ENCODE peak calls at places on chromosomes 7 and 10, in eight cellular contexts. One of them, this sample, is unnamed.
A peak's percentile ranks its signal among the peaks of the same experiment; 100 is the strongest.

GRCh38 chr10:130358981-130359650 is 222.9 kb downstream of the GLRX3 start:
- DNase-seq in HL-60: no peak
- DNase-seq in PC-3: no peak
- DNase-seq in uterus: no peak
- DNase-seq in fibroblast of pulmonary artery: no peak
- DNase-seq in foreskin fibroblast: no peak
- DNase-seq in suprapubic skin: peak; percentile 64
- DNase-seq in A549: no peak
- DNase-seq in this sample: no peak

GRCh38 chr7:23679898-23680416 is at the start of gene FAM221A:
- DNase-seq in uterus: peak; percentile 85
- DNase-seq in HL-60: peak; percentile 51
- DNase-seq in foreskin fibroblast: peak; percentile 56
- DNase-seq in PC-3: peak; percentile 81
- DNase-seq in fibroblast of pulmonary artery: peak; percentile 72
- DNase-seq in suprapubic skin: peak; percentile 94
- DNase-seq in A549: peak; percentile 54
- DNase-seq in this sample: peak; percentile 90

GRCh38 chr10:132875435-132875834 is 66.9 kb downstream of the CFAP46 start:
- DNase-seq in A549: no peak
- DNase-seq in fibroblast of pulmonary artery: no peak
- DNase-seq in foreskin fibroblast: no peak
- DNase-seq in PC-3: no peak
- DNase-seq in HL-60: no peak
- DNase-seq in suprapubic skin: no peak
- DNase-seq in uterus: no peak
- DNase-seq in this sample: peak; percentile 14

GRCh38 chr10:81871558-81871957 is 3.4 kb upstream of the NRG3 start:
- DNase-seq in HL-60: no peak
- DNase-seq in suprapubic skin: no peak
- DNase-seq in foreskin fibroblast: no peak
- DNase-seq in uterus: no peak
- DNase-seq in PC-3: no peak
- DNase-seq in A549: no peak
- DNase-seq in fibroblast of pulmonary artery: no peak
- DNase-seq in this sample: no peak

GRCh38 chr10:33952692-33953360 is 618.4 kb upstream of the NRP1 start:
- DNase-seq in uterus: no peak
- DNase-seq in A549: no peak
- DNase-seq in suprapubic skin: no peak
- DNase-seq in fibroblast of pulmonary artery: peak; percentile 62
- DNase-seq in PC-3: peak; percentile 99
- DNase-seq in HL-60: no peak
- DNase-seq in foreskin fibroblast: peak; percentile 61
- DNase-seq in this sample: no peak

GRCh38 chr10:97765201-97765600 is 6.6 kb downstream of the SFRP5 start:
- DNase-seq in foreskin fibroblast: no peak
- DNase-seq in PC-3: no peak
- DNase-seq in fibroblast of pulmonary artery: no peak
- DNase-seq in suprapubic skin: no peak
- DNase-seq in A549: no peak
- DNase-seq in HL-60: no peak
- DNase-seq in uterus: no peak
- DNase-seq in this sample: no peak

GRCh38 chr7:135249901-135250300 is 16.3 kb downstream of the STRA8 start:
- DNase-seq in A549: no peak
- DNase-seq in foreskin fibroblast: no peak
- DNase-seq in PC-3: no peak
- DNase-seq in uterus: no peak
- DNase-seq in fibroblast of pulmonary artery: no peak
- DNase-seq in HL-60: no peak
- DNase-seq in suprapubic skin: no peak
- DNase-seq in this sample: no peak

GRCh38 chr10:91694170-91694794 is 61.4 kb upstream of the PPP1R3C start:
- DNase-seq in uterus: no peak
- DNase-seq in PC-3: peak; percentile 71
- DNase-seq in A549: peak; percentile 54
- DNase-seq in HL-60: peak; percentile 17
- DNase-seq in suprapubic skin: no peak
- DNase-seq in fibroblast of pulmonary artery: peak; percentile 64
- DNase-seq in foreskin fibroblast: no peak
- DNase-seq in this sample: no peak

GRCh38 chr10:99339077-99339476 is 9.9 kb downstream of the CNNM1 start:
- DNase-seq in A549: peak; percentile 62
- DNase-seq in PC-3: peak; percentile 84
- DNase-seq in fibroblast of pulmonary artery: no peak
- DNase-seq in HL-60: no peak
- DNase-seq in foreskin fibroblast: no peak
- DNase-seq in suprapubic skin: no peak
- DNase-seq in uterus: no peak
- DNase-seq in this sample: no peak

GRCh38 chr10:123367181-123367580 is 213.0 kb downstream of the BUB3 start:
- DNase-seq in HL-60: no peak
- DNase-seq in uterus: no peak
- DNase-seq in fibroblast of pulmonary artery: no peak
- DNase-seq in PC-3: no peak
- DNase-seq in foreskin fibroblast: no peak
- DNase-seq in A549: no peak
- DNase-seq in suprapubic skin: no peak
- DNase-seq in this sample: no peak

GRCh38 chr10:17033529-17034250 is 95.9 kb downstream of the CUBN start:
- DNase-seq in fibroblast of pulmonary artery: peak; percentile 92
- DNase-seq in suprapubic skin: no peak
- DNase-seq in HL-60: peak; percentile 18
- DNase-seq in foreskin fibroblast: peak; percentile 54
- DNase-seq in uterus: no peak
- DNase-seq in PC-3: no peak
- DNase-seq in A549: no peak
- DNase-seq in this sample: no peak

GRCh38 chr10:101775273-101776131 is at the start of gene FGF8:
- DNase-seq in A549: no peak
- DNase-seq in HL-60: no peak
- DNase-seq in suprapubic skin: peak; percentile 73
- DNase-seq in foreskin fibroblast: no peak
- DNase-seq in fibroblast of pulmonary artery: no peak
- DNase-seq in PC-3: no peak
- DNase-seq in uterus: no peak
- DNase-seq in this sample: peak; percentile 48

GRCh38 chr10:50508315-50509051 is 115.3 kb downstream of the SGMS1 start:
- DNase-seq in suprapubic skin: no peak
- DNase-seq in uterus: no peak
- DNase-seq in PC-3: no peak
- DNase-seq in fibroblast of pulmonary artery: no peak
- DNase-seq in A549: no peak
- DNase-seq in foreskin fibroblast: no peak
- DNase-seq in HL-60: no peak
- DNase-seq in this sample: no peak

GRCh38 chr10:99560277-99561126 is 27.8 kb downstream of the NKX2-3 start:
- DNase-seq in foreskin fibroblast: peak; percentile 19
- DNase-seq in HL-60: peak; percentile 49
- DNase-seq in A549: peak; percentile 48
- DNase-seq in suprapubic skin: no peak
- DNase-seq in uterus: no peak
- DNase-seq in fibroblast of pulmonary artery: peak; percentile 60
- DNase-seq in PC-3: peak; percentile 60
- DNase-seq in this sample: no peak

GRCh38 chr7:117229350-117229749 is 93.5 kb downstream of the WNT2 start:
- DNase-seq in HL-60: no peak
- DNase-seq in PC-3: no peak
- DNase-seq in A549: no peak
- DNase-seq in fibroblast of pulmonary artery: no peak
- DNase-seq in foreskin fibroblast: no peak
- DNase-seq in uterus: no peak
- DNase-seq in suprapubic skin: no peak
- DNase-seq in this sample: no peak

GRCh38 chr7:150800576-150801241 is at the start of gene TMEM176A:
- DNase-seq in foreskin fibroblast: no peak
- DNase-seq in PC-3: no peak
- DNase-seq in suprapubic skin: no peak
- DNase-seq in fibroblast of pulmonary artery: no peak
- DNase-seq in uterus: no peak
- DNase-seq in HL-60: no peak
- DNase-seq in A549: no peak
- DNase-seq in this sample: peak; percentile 65

GRCh38 chr7:130274983-130275649 is 8.5 kb downstream of the CPA2 start:
- DNase-seq in uterus: no peak
- DNase-seq in fibroblast of pulmonary artery: no peak
- DNase-seq in HL-60: no peak
- DNase-seq in A549: no peak
- DNase-seq in foreskin fibroblast: no peak
- DNase-seq in suprapubic skin: no peak
- DNase-seq in PC-3: no peak
- DNase-seq in this sample: no peak

GRCh38 chr10:132023092-132023811 is 41.5 kb upstream of the BNIP3 start:
- DNase-seq in uterus: peak; percentile 80
- DNase-seq in A549: peak; percentile 83
- DNase-seq in foreskin fibroblast: peak; percentile 68
- DNase-seq in suprapubic skin: peak; percentile 88
- DNase-seq in PC-3: peak; percentile 77
- DNase-seq in fibroblast of pulmonary artery: peak; percentile 82
- DNase-seq in HL-60: peak; percentile 81
- DNase-seq in this sample: no peak

GRCh38 chr7:6248581-6248980 is 23.8 kb downstream of the CYTH3 start:
- DNase-seq in PC-3: peak; percentile 46
- DNase-seq in fibroblast of pulmonary artery: peak; percentile 79
- DNase-seq in A549: no peak
- DNase-seq in suprapubic skin: no peak
- DNase-seq in foreskin fibroblast: peak; percentile 80
- DNase-seq in HL-60: no peak
- DNase-seq in uterus: no peak
- DNase-seq in this sample: no peak

GRCh38 chr10:124267231-124267885 is 151.4 kb downstream of the OAT start:
- DNase-seq in HL-60: no peak
- DNase-seq in uterus: no peak
- DNase-seq in A549: no peak
- DNase-seq in PC-3: no peak
- DNase-seq in foreskin fibroblast: peak; percentile 35
- DNase-seq in fibroblast of pulmonary artery: peak; percentile 2
- DNase-seq in suprapubic skin: no peak
- DNase-seq in this sample: peak; percentile 53

GRCh38 chr10:11683529-11684320 is 58.5 kb upstream of the ECHDC3 start:
- DNase-seq in fibroblast of pulmonary artery: no peak
- DNase-seq in uterus: no peak
- DNase-seq in foreskin fibroblast: no peak
- DNase-seq in PC-3: peak; percentile 1
- DNase-seq in HL-60: no peak
- DNase-seq in A549: no peak
- DNase-seq in suprapubic skin: no peak
- DNase-seq in this sample: peak; percentile 12

GRCh38 chr10:48493083-48493871 is 111.6 kb downstream of the ARHGAP22 start:
- DNase-seq in suprapubic skin: peak; percentile 75
- DNase-seq in A549: no peak
- DNase-seq in PC-3: no peak
- DNase-seq in fibroblast of pulmonary artery: no peak
- DNase-seq in HL-60: peak; percentile 85
- DNase-seq in uterus: no peak
- DNase-seq in foreskin fibroblast: no peak
- DNase-seq in this sample: peak; percentile 77

GRCh38 chr7:33423646-33424020 is 294.3 kb downstream of the BBS9 start:
- DNase-seq in PC-3: peak; percentile 57
- DNase-seq in uterus: no peak
- DNase-seq in foreskin fibroblast: no peak
- DNase-seq in suprapubic skin: no peak
- DNase-seq in fibroblast of pulmonary artery: peak; percentile 9
- DNase-seq in A549: peak; percentile 4
- DNase-seq in HL-60: no peak
- DNase-seq in this sample: no peak
- TF ChIP-seq CTCF in PC-3: peak; percentile 72
- TF ChIP-seq CTCF in uterus: no peak
- TF ChIP-seq CTCF in foreskin fibroblast: peak; percentile 16
- TF ChIP-seq CTCF in suprapubic skin: no peak
- TF ChIP-seq CTCF in fibroblast of pulmonary artery: peak; percentile 30
- TF ChIP-seq CTCF in A549: peak; percentile 40
- TF ChIP-seq CTCF in HL-60: peak; percentile 8
- TF ChIP-seq CTCF in this sample: peak; percentile 65

GRCh38 chr7:32357535-32358277 is 132.5 kb downstream of the LSM5 start:
- DNase-seq in HL-60: peak; percentile 16
- DNase-seq in uterus: no peak
- DNase-seq in A549: peak; percentile 25
- DNase-seq in fibroblast of pulmonary artery: no peak
- DNase-seq in PC-3: peak; percentile 30
- DNase-seq in suprapubic skin: no peak
- DNase-seq in foreskin fibroblast: no peak
- DNase-seq in this sample: no peak
- TF ChIP-seq CTCF in HL-60: no peak
- TF ChIP-seq CTCF in uterus: no peak
- TF ChIP-seq CTCF in A549: peak; percentile 41
- TF ChIP-seq CTCF in fibroblast of pulmonary artery: no peak
- TF ChIP-seq CTCF in PC-3: peak; percentile 48
- TF ChIP-seq CTCF in suprapubic skin: no peak
- TF ChIP-seq CTCF in foreskin fibroblast: no peak
- TF ChIP-seq CTCF in this sample: peak; percentile 56

DNA sequence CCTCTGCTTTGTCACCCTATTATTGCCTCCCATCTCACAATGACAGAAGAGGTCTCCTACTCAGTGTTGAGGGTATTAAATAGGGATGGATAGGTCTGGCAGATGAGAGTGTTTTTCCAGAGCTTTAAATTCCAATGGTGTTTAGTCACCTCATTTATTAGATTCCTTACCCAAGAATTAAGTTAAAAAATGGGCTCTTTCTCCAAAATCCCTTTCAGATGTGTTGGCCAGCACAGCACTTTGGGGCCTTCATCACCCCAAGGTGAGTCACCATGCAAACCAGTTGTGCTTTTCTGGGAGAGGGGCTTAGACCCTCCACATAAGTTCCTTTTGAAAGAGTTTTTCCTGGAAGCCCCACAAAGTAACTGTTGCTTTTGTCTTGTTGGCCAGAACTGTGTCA is 78.4 kb downstream of the CYP26A1 start:
- DNase-seq in PC-3: peak; percentile 80
- DNase-seq in foreskin fibroblast: peak; percentile 41
- DNase-seq in fibroblast of pulmonary artery: peak; percentile 33
- DNase-seq in HL-60: no peak
- DNase-seq in uterus: no peak
- DNase-seq in A549: no peak
- DNase-seq in suprapubic skin: no peak
- DNase-seq in this sample: no peak
- TF ChIP-seq CTCF in PC-3: no peak
- TF ChIP-seq CTCF in foreskin fibroblast: no peak
- TF ChIP-seq CTCF in fibroblast of pulmonary artery: no peak
- TF ChIP-seq CTCF in HL-60: no peak
- TF ChIP-seq CTCF in uterus: no peak
- TF ChIP-seq CTCF in A549: no peak
- TF ChIP-seq CTCF in suprapubic skin: no peak
- TF ChIP-seq CTCF in this sample: no peak

DNA sequence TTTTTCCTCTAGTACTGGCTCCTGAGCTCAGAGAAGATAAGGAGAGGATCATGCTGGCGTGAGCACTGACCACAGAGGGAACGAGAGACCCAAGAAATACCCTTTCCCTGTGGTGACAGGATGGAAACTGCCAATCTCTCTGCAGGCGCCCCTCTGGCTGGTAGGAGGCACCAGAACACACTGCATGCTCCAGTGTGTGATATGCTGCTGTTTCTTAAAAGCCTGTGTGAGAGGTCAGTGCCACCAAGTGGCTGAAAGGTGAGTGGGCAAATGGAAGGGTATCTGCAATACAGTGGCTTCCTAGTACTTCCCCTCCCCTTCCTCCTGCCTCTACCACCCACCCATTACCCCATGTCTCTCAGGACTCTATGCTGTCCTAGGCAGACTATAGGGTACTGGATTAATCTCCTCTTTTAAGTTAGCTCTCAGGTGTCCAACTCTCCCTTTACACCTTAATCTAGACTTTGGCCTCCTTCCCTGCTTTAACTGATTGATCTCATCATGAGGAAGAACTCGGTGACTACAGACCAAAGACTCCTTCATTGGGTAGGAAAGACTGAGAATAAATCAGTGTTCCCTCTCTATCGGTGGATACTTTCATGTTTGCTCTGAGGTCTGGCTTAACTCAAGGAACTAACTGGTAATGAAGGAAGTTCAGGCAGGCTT is 283.6 kb downstream of the ADRA2A start:
- DNase-seq in suprapubic skin: no peak
- DNase-seq in HL-60: peak; percentile 25
- DNase-seq in PC-3: peak; percentile 33
- DNase-seq in fibroblast of pulmonary artery: peak; percentile 0
- DNase-seq in foreskin fibroblast: no peak
- DNase-seq in A549: no peak
- DNase-seq in uterus: no peak
- DNase-seq in this sample: no peak
- TF ChIP-seq CTCF in suprapubic skin: peak; percentile 29
- TF ChIP-seq CTCF in HL-60: peak; percentile 44
- TF ChIP-seq CTCF in PC-3: peak; percentile 47
- TF ChIP-seq CTCF in fibroblast of pulmonary artery: peak; percentile 2
- TF ChIP-seq CTCF in foreskin fibroblast: peak; percentile 24
- TF ChIP-seq CTCF in A549: peak; percentile 43
- TF ChIP-seq CTCF in uterus: peak; percentile 35
- TF ChIP-seq CTCF in this sample: peak; percentile 55